ENCODE peak calls at places on chromosomes 4 and X, in five cellular contexts. E is sigmoid colon, B is tibial nerve, P is ovary, M is stomach. Z is an unnamed sample. For H3K27me3, the result is how much of the 10 kb centered on the place peaks cover.

GRCh38 chr4:86981789-86982188 is 47.0 kb downstream of the AFF1 start:
- DNase-seq in E (no peak), B (no peak), P (no peak), M (no peak), Z (no peak)

GRCh38 chr4:8333726-8334460 is 64.3 kb downstream of the HTRA3 start:
- DNase-seq in E (peak), B (no peak), P (no peak), M (peak), Z (no peak)

GRCh38 chr4:119627267-119628190 is 1.1 kb downstream of the PDE5A start:
- DNase-seq in E (peak), B (peak), P (peak), M (peak), Z (peak)

GRCh38 chr4:169914871-169915270 is 111.3 kb downstream of the MFAP3L start:
- DNase-seq in E (no peak), B (no peak), P (no peak), M (no peak), Z (no peak)

GRCh38 chr4:3107271-3108185 is 33.0 kb downstream of the HTT start:
- DNase-seq in E (peak), B (peak), P (no peak), M (no peak), Z (no peak)

GRCh38 chr4:70559216-70559830 is 32.7 kb upstream of the AMBN start:
- DNase-seq in E (no peak), B (no peak), P (peak), M (peak), Z (peak)

GRCh38 chr4:168857546-168858314 is 152.3 kb downstream of the CBR4 start:
- DNase-seq in E (no peak), B (no peak), P (no peak), M (no peak), Z (no peak)

GRCh38 chrX:150486011-150486410 is 82.4 kb upstream of the MTM1 start:
- DNase-seq in E (peak), B (no peak), P (no peak), M (peak), Z (no peak)

GRCh38 chrX:103756736-103757135 is 19.9 kb upstream of the PLP1 start:
- DNase-seq in E (no peak), B (no peak), P (no peak), M (no peak), Z (no peak)

GRCh38 chr4:7546809-7547367 is 112.2 kb upstream of the PSAPL1 start:
- DNase-seq in E (no peak), B (no peak), P (no peak), M (no peak), Z (no peak)

GRCh38 chr4:36385951-36386561 is 104.6 kb downstream of the DTHD1 start:
- DNase-seq in E (no peak), B (no peak), P (no peak), M (no peak), Z (peak)

GRCh38 chr4:40337081-40337480 is 1.9 kb downstream of the CHRNA9 start:
- DNase-seq in E (no peak), B (no peak), P (no peak), M (no peak), Z (no peak)

GRCh38 chr4:41873380-41874295 is 61.6 kb upstream of the TMEM33 start:
- DNase-seq in E (no peak), B (no peak), P (no peak), M (no peak), Z (peak)

GRCh38 chr4:81352476-81352875 is 119.2 kb downstream of the RASGEF1B start:
- DNase-seq in E (no peak), B (no peak), P (no peak), M (no peak), Z (no peak)

GRCh38 chrX:110012818-110013484 is 10.0 kb downstream of the TMEM164 start:
- DNase-seq in E (no peak), B (no peak), P (no peak), M (peak), Z (peak)

GRCh38 chr4:52091811-52092210 is 40.7 kb downstream of the SPATA18 start:
- DNase-seq in E (no peak), B (no peak), P (no peak), M (no peak), Z (no peak)

GRCh38 chr4:124278477-124278876 is 434.1 kb downstream of the ANKRD50 start:
- DNase-seq in E (no peak), B (no peak), P (no peak), M (no peak), Z (no peak)

GRCh38 chr4:118797558-118798142 is 38.3 kb downstream of the SEC24D start:
- DNase-seq in E (no peak), B (no peak), P (no peak), M (no peak), Z (no peak)

GRCh38 chr4:122921971-122922876 is at the start of gene NUDT6:
- DNase-seq in E (peak), B (peak), P (peak), M (peak), Z (peak)

GRCh38 chr4:73631565-73632226 is 11.5 kb upstream of the RASSF6 start:
- DNase-seq in E (no peak), B (no peak), P (no peak), M (peak), Z (no peak)

GRCh38 chr4:98448923-98449322 is 187.7 kb downstream of the RAP1GDS1 start:
- DNase-seq in E (no peak), B (no peak), P (no peak), M (no peak), Z (peak)
- H3K4me3 ChIP-seq in E (no peak), B (no peak), P (no peak), M (no peak), Z (no peak)

DNA sequence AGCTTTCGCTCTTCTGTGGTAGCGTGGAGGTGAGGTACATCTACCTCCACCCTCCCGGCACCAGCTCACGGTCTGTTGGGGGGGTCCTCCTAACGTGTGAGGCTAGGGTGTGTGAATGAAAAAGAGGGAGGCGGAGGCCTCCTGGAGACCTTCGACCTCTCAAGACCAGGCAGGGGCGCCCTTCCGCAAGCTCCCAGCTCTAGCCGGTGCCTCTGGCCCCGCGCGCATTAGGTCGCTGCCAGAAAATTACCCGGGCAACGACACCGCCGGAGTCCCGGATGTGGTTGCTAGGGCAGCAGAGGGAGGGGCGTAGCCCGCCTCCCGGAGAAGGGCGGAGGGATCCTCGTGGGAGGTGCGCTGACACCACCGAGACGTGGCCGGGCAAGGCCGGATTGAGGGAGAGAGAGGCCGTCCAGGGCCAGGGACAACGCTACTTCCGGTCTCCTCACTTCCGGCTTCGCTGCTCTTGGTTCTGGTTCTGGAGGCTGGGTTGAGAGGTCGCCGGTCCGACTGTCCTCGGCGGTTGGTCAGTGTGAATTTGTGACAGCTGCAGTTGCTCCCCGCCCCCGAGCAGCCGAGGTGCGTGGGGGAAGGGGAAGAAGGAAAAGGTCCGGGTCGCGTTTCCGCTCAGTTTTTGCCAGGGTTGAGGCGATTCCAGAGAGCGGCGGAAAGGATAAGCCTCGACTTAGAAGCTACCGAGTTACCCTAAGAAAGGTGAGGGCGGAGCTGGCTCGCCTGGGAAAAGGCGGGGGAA is at the start of the genes ARFIP1 and TIGD4:
- DNase-seq in E (peak), B (peak), P (peak), M (peak), Z (peak)
- TF ChIP-seq EP300 in E (no peak), B (peak), P (peak), M (no peak), Z (no peak)

GRCh38 chr4:104302731-104303130 is 192.0 kb downstream of the CXXC4 start:
- DNase-seq in E (no peak), B (no peak), P (no peak), M (no peak), Z (no peak)
- H3K27me3 ChIP-seq in E (under half), B (under half), P (under half), M (under half), Z (under half)

GRCh38 chr4:101127176-101127790 is 220.0 kb downstream of the PPP3CA start:
- DNase-seq in E (no peak), B (no peak), P (no peak), M (no peak), Z (no peak)
- H3K4me3 ChIP-seq in E (no peak), B (no peak), P (no peak), M (no peak), Z (no peak)

DNA sequence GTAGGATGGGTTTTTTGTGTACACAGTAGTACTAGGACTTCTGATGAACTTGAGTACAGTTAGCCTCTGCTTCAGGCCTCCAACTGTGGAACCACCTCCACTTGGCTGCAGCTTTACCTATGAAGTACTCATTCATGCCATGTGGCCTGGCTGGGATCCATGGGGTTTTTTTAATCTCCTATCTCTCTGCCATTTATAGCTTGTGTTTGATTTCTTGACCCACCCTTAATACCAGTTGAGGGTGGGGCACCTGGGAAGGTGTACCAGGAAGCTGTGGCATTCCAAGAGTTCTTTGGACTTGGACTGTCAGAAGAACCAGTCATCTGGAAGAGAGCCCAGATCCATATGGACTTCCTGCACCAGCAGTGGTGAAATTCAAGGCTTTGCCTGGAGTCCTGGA is 230.1 kb downstream of the SHROOM3 start:
- DNase-seq in E (no peak), B (no peak), P (no peak), M (peak), Z (peak)
- TF ChIP-seq EP300 in E (no peak), B (no peak), P (no peak), M (no peak), Z (peak)

GRCh38 chr4:68864438-68865177 is 48.8 kb downstream of the UGT2B10 start:
- DNase-seq in E (no peak), B (no peak), P (no peak), M (peak), Z (peak)
- H3K27me3 ChIP-seq in E (under half), B (under half), P (under half), M (under half), Z (under half)

GRCh38 chrX:119755981-119756533 is 2.3 kb upstream of the SOWAHD start:
- DNase-seq in E (no peak), B (no peak), P (no peak), M (peak), Z (peak)
- H3K4me3 ChIP-seq in E (no peak), B (no peak), P (no peak), M (no peak), Z (no peak)

GRCh38 chr4:15719506-15719905 is 16.6 kb downstream of the BST1 start:
- DNase-seq in E (no peak), B (no peak), P (no peak), M (no peak), Z (no peak)

GRCh38 chr4:15717647-15718416 is 15.0 kb downstream of the BST1 start:
- DNase-seq in E (no peak), B (no peak), P (no peak), M (no peak), Z (peak)

GRCh38 chr4:15718465-15718864 is 15.6 kb downstream of the BST1 start:
- DNase-seq in E (no peak), B (no peak), P (no peak), M (no peak), Z (no peak)

GRCh38 chr4:15718959-15719358 is 16.1 kb downstream of the BST1 start:
- DNase-seq in E (no peak), B (no peak), P (no peak), M (no peak), Z (no peak)

DNA sequence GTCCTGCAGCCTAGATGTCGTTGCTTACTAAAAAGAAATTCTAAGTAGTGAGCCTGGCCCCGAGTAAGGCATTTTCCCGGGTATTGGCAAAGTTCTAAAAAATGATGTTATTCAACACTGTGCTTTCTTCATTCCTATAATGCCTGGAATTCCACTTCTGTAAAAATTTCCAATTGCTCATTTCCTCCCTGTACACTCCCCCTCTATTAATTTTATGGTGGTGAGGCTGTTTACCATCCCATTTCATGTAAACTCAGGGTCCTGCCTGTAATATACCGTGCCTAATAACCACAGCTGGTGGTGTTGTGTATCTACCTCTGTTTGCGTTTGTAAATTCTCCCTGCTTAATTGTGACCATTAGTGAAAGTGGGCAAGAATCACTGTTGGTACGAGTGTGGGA is 14.3 kb downstream of the BST1 start:
- DNase-seq in E (no peak), B (no peak), P (no peak), M (no peak), Z (no peak)
- TF ChIP-seq EP300 in E (no peak), B (no peak), P (no peak), M (no peak), Z (no peak)

GRCh38 chr4:173498771-173499170 is 31.3 kb downstream of the HAND2 start:
- DNase-seq in E (no peak), B (no peak), P (no peak), M (no peak), Z (no peak)
- H3K27me3 ChIP-seq in E (under half), B (under half), P (under half), M (half or more), Z (under half)

DNA sequence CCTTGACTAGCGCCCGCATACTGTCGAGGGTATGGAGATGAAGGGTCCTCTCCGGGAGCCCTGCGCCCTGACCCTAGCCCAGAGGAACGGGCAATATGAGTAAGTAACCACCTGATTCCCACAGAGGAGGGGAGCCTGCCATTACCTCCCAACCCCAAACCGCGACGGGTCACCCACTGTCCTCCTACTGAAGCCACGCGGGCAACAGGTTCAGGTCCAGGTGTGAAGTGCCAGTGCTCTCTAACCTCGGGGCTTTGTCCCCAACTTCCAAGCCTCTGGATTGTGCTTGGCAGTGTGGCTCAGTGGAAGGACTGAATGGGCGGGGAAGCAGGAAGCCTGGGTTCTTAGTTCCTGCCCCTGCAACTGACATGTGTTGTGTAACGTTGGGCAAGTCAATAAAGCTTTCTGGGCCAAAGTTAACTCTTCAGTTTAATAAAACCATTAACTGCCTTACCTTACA is 696 bp downstream of the OCRL start:
- DNase-seq in E (peak), B (no peak), P (peak), M (peak), Z (peak)
- H3K4me3 ChIP-seq in E (peak), B (peak), P (peak), M (peak), Z (peak)

Z was measured in upper lobe of left lung.